ENCODE peak calls at places on chromosome X, in six cellular contexts. Q is H1; L is right atrium auricular region; R is tibial artery; U is OCI-LY7; S is CD8-positive, alpha-beta T cell. G is an unnamed sample. For H3K36me3, the result is how much of the 10 kb centered on the place peaks cover.

GRCh38 chrX:70452143-70452733 is 7.6 kb downstream of the DLG3 start:
- DNase-seq in Q (no peak), L (no peak), R (peak), U (peak), S (peak), G (peak)

GRCh38 chrX:40173662-40174593 is 76.2 kb upstream of the BCOR start:
- DNase-seq in Q (no peak), L (no peak), R (peak), U (peak), S (peak), G (peak)

GRCh38 chrX:5080812-5081211 is 1147.9 kb downstream of the NLGN4X start:
- DNase-seq in Q (no peak), L (no peak), R (no peak), U (no peak), S (no peak), G (no peak)

GRCh38 chrX:71100581-71101505 is 5.2 kb downstream of the FOXO4 start:
- DNase-seq in Q (no peak), L (no peak), R (no peak), U (no peak), S (peak), G (no peak)

GRCh38 chrX:27435031-27435430 is 28.1 kb downstream of the PPP4R3C start:
- DNase-seq in Q (no peak), L (no peak), R (no peak), U (no peak), S (no peak), G (no peak)

GRCh38 chrX:84363054-84363453 is 139.2 kb downstream of the HDX start:
- DNase-seq in Q (no peak), L (no peak), R (no peak), U (no peak), S (no peak), G (no peak)

GRCh38 chrX:113514906-113515305 is 674.3 kb upstream of the AMOT start:
- DNase-seq in Q (no peak), L (no peak), R (no peak), U (no peak), S (no peak), G (no peak)

GRCh38 chrX:106391284-106391852 is 220.4 kb upstream of the RADX start:
- DNase-seq in Q (no peak), L (no peak), R (no peak), U (no peak), S (no peak), G (no peak)

GRCh38 chrX:56813318-56813837 is 84.3 kb downstream of the NBDY start:
- DNase-seq in Q (no peak), L (peak), R (no peak), U (no peak), S (peak), G (no peak)

GRCh38 chrX:136880003-136880451 is 498 bp downstream of the RBMX start:
- DNase-seq in Q (no peak), L (no peak), R (no peak), U (peak), S (no peak), G (no peak)

GRCh38 chrX:140664939-140665338 is 44.6 kb upstream of the LINC00632 start:
- DNase-seq in Q (no peak), L (no peak), R (no peak), U (peak), S (no peak), G (no peak)

GRCh38 chrX:101263766-101264165 is 27.4 kb downstream of the TAF7L start:
- DNase-seq in Q (no peak), L (no peak), R (no peak), U (no peak), S (no peak), G (no peak)

GRCh38 chrX:153706799-153707198 is 17.4 kb downstream of the BCAP31 start:
- DNase-seq in Q (no peak), L (no peak), R (no peak), U (no peak), S (no peak), G (no peak)
- H3K27ac ChIP-seq in Q (no peak), L (peak), R (no peak), U (no peak), S (no peak), G (no peak)

GRCh38 chrX:48683411-48683982 is at the start of gene WAS:
- DNase-seq in Q (no peak), L (no peak), R (no peak), U (peak), S (peak), G (no peak)

GRCh38 chrX:48684134-48684533 is 535 bp downstream of the WAS start:
- DNase-seq in Q (no peak), L (no peak), R (no peak), U (no peak), S (no peak), G (no peak)

GRCh38 chrX:48685416-48685815 is 1.8 kb downstream of the WAS start:
- DNase-seq in Q (no peak), L (no peak), R (no peak), U (no peak), S (no peak), G (no peak)

GRCh38 chrX:48677456-48678030 is 6.1 kb upstream of the WAS start:
- DNase-seq in Q (no peak), L (no peak), R (no peak), U (no peak), S (no peak), G (no peak)

DNA sequence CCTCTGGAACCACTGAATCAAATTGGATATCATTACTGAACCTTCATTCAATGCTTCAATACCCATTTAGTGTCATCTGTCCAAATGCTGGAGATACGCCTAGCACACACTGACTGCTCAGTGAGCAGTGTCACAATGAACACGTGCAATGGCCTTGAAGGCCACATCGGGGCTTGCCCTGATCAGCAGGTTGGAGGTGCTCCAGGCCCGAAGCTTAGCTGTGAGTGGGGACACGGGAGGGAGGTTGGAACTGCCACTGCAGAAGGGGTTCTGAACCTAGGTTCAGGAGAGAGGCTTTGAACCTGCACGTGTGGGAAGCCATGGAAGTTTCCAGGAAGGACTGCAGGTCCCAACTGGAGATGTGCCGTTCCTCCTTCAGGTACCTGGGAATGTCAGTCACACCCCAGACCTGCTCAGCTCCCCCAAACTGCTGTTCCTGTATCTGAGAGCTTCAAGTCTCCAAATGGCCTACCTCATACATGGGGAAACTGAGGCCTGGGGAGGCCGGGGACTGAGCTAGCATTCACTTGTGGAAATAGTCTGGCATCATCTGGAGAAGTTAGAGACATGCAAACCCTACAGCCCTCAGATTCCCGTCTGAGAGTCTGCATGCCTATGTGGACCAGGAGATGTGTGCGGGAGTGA is 1.9 kb upstream of the WAS start:
- DNase-seq in Q (no peak), L (no peak), R (no peak), U (no peak), S (no peak), G (no peak)
- TF ChIP-seq CTCF in Q (no peak), L (no peak), R (no peak), U (no peak), S (no peak), G (no peak)

DNA sequence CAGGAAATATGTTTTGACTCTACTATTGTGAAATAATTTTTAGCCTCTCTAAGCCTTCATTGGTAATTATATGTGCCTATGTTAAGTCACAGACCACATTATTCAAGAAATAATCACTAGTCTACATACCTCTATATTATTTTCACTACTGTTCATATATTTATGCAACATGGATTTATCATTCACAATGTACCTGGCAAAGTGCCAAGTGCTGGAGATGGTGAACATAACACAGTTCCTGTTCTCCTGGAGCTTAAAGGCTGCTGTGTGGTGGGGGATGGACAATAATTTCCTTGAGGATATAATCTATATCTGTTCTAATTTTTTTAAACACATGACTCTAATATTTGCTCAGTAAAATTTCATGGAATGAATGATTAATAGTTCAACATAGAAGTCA is 527.7 kb upstream of the CXorf51A start:
- DNase-seq in Q (no peak), L (no peak), R (no peak), U (no peak), S (no peak), G (no peak)
- H3K36me3 ChIP-seq in Q (under half), L (under half), R (under half), U (under half), S (under half), G (under half)

DNA sequence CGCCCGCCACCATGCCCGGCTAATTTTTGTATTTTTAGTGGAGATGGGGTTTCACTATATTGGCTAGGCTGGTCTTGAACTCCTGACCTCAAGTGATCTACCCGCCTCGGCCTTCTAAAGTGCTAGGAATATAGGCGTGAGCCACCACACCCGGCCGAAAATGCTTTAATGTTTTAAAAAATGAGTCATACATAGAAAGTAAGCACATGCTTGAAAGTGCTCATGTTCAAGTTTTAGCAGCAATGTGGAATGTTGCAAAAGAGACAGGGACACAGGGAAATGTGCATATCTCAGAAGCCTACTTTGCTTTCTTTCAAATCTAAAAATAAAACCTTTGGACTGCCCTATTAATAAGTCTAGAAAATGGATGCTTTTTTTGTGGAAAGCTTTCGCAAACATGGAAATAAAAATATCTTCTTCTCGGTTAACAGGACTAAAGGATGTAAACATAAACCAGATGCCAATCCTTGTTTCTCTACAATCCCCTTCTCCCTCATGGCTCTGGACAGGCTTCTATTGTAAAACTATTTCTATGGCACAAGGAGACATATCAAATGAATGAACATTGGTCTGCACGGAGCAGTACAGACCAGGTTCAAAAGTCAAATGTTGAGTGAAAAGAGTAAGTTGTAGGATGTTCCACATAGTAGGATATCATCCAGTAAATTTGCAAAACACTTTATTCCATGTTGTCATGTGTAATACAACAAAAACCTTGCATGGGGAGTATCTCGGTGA is 15.0 kb downstream of the MECP2 start:
- DNase-seq in Q (no peak), L (no peak), R (no peak), U (no peak), S (no peak), G (no peak)
- H3K27ac ChIP-seq in Q (no peak), L (no peak), R (peak), U (no peak), S (no peak), G (no peak)

DNA sequence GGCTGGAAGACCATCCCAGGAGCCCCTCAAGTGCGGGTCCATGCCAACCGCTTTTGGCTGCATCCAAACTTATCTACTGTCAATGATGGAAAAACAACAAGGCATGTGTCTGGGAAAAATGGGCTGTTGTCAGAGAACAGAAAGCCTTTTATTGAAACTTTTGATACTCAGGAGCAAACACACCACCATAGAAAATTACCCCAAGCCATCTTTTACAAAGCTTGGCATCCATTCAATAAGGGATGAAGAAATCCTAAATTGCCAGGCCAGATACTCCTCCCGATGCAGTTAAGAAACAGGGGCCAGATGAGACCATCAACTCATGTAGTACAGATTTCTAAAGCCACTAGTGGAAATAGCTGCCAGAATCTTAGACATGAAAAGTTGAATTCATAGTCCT is 145.3 kb upstream of the MAP3K15 start:
- DNase-seq in Q (no peak), L (no peak), R (no peak), U (no peak), S (no peak), G (no peak)
- TF ChIP-seq CTCF in Q (no peak), L (no peak), R (no peak), U (no peak), S (no peak), G (no peak)

DNA sequence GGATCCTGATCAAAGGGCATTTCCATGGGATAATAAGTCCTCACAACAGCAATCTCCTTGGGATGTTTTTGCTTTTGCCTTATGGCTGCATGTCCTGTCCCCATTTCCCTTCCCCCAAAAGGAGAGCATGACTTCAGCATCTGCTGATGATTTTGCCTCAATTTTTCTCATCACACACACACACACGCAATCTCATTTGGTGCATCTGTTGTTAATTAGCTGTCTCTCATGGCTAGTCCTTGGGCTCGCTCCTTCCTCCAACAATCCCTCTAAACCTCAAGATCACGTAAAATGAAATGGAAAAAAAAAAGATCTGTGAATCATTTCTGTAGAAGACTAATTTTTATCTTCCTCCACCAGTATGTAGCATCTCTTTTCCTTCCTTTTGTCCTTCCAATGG is 153.6 kb downstream of the RBMX2 start:
- DNase-seq in Q (no peak), L (no peak), R (no peak), U (no peak), S (no peak), G (no peak)
- H3K36me3 ChIP-seq in Q (under half), L (under half), R (under half), U (under half), S (under half), G (under half)

DNA sequence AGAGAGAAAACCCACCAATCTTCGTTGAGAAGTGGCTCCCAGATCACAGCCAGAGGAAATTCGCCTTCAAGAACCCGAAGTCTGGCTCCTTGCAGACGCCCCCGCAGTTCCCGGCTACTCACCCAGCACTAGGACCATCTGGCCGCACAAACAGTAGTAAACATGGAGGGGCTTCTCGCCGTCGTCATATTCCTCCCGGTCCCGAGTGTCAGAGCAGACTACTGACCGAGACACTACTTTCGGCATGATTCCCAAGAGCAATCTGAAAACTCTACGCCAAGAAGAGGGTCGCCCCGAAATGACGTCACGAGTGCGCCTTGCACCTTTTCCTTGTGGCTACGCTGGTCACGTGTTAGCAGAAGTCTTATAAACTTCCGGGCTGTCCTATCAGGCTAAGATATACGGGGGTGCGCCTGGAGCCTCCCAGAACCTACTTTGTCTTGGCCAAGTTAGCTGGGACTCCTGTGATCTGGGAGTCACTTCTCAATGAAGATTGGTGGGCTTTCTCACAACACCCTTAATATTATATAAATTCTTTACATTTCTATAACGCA is at the start of gene STEEP1:
- DNase-seq in Q (peak), L (peak), R (peak), U (peak), S (peak), G (peak)
- H3K27ac ChIP-seq in Q (peak), L (peak), R (peak), U (no peak), S (peak), G (peak)

GRCh38 chrX:118508690-118509089 is 13.1 kb downstream of the DOCK11 start:
- DNase-seq in Q (no peak), L (no peak), R (peak), U (no peak), S (no peak), G (no peak)
- TF ChIP-seq CTCF in Q (no peak), L (no peak), R (peak), U (no peak), S (no peak), G (no peak)

DNA sequence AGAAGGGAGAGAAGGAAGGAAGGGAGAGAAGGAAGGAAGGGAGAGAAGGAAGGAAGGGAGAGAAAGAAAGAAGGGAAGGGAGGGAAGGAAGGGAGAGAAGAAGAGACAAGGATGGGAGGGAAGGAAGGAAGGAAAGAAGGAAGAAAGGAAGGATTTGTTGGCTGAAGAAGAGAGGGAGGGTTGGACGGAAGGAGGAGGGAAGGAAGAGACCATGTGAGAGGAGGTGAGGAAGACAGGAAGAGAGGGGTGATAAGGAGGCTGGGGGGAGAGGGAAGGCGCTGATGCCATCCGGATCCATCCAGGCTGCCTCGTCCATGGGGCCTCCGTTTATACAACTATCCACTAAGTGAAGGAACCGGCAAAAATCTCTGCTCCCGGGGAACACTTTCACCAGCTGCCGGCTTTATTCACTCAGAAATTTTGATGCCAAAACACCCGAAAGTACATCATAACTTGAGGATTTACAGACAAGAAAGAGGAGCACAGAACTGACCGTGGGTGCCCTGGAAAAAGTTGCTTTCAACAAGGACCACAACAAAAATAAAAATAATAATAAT is 14.9 kb downstream of the DHRSX start:
- DNase-seq in Q (no peak), L (no peak), R (no peak), U (no peak), S (no peak), G (no peak)
- H3K36me3 ChIP-seq in Q (under half), L (under half), R (under half), U (half or more), S (under half), G (half or more)